ENCODE peak calls at places on chromosome 13, in four cellular contexts. R is endothelial cell of umbilical vein, Q is K562, P is keratinocyte. Z is an unnamed sample.

GRCh38 chr13:57784633-57785032 is 153.1 kb downstream of the PCDH17 start:
- DNase-seq in R (no peak), Q (no peak), P (no peak), Z (no peak)

GRCh38 chr13:97307882-97308624 is 85.9 kb downstream of the MBNL2 start:
- DNase-seq in R (peak; percentile 87), Q (no peak), P (no peak), Z (peak; percentile 68)

GRCh38 chr13:65555973-65556372 is 1674.2 kb downstream of the PCDH9 start:
- DNase-seq in R (no peak), Q (no peak), P (no peak), Z (no peak)

GRCh38 chr13:73938375-73939070 is 195.7 kb downstream of the KLF12 start:
- DNase-seq in R (peak; percentile 77), Q (no peak), P (peak; percentile 35), Z (peak; percentile 94)

GRCh38 chr13:111423168-111423785 is 102.8 kb downstream of the TEX29 start:
- DNase-seq in R (no peak), Q (no peak), P (peak; percentile 28), Z (no peak)

GRCh38 chr13:30798776-30799625 is 63.7 kb downstream of the ALOX5AP start:
- DNase-seq in R (peak; percentile 64), Q (no peak), P (no peak), Z (peak; percentile 59)

GRCh38 chr13:73924607-73925006 is 209.6 kb downstream of the KLF12 start:
- DNase-seq in R (no peak), Q (no peak), P (no peak), Z (no peak)

GRCh38 chr13:28337196-28338045 is 157.5 kb downstream of the FLT1 start:
- DNase-seq in R (peak; percentile 97), Q (no peak), P (no peak), Z (peak; percentile 89)

GRCh38 chr13:84645196-84646071 is 763.2 kb upstream of the SLITRK1 start:
- DNase-seq in R (no peak), Q (no peak), P (no peak), Z (peak; percentile 71)

GRCh38 chr13:27383104-27383921 is 41.1 kb upstream of the GTF3A start:
- DNase-seq in R (no peak), Q (no peak), P (no peak), Z (no peak)

GRCh38 chr13:100210966-100211710 is 122.2 kb downstream of the PCCA start:
- DNase-seq in R (peak; percentile 18), Q (no peak), P (no peak), Z (peak; percentile 23)

GRCh38 chr13:21435710-21436151 is 23.4 kb downstream of the ZDHHC20 start:
- DNase-seq in R (peak; percentile 85), Q (peak; percentile 51), P (no peak), Z (peak; percentile 89)

GRCh38 chr13:43411741-43412140 is 375.0 kb downstream of the ENOX1 start:
- DNase-seq in R (no peak), Q (no peak), P (no peak), Z (peak; percentile 23)

GRCh38 chr13:52096748-52097147 is 32.1 kb downstream of the NEK5 start:
- DNase-seq in R (no peak), Q (no peak), P (no peak), Z (no peak)

GRCh38 chr13:45297456-45298205 is 43.4 kb downstream of the TPT1 start:
- DNase-seq in R (no peak), Q (no peak), P (no peak), Z (no peak)

GRCh38 chr13:106492576-106493323 is 42.7 kb downstream of the EFNB2 start:
- DNase-seq in R (no peak), Q (no peak), P (no peak), Z (no peak)
- H3K9me1 ChIP-seq in R (no peaks in the 10 kb centered on the region), Q (no peaks in the 10 kb centered on the region), P (no peaks in the 10 kb centered on the region), Z (no peaks in the 10 kb centered on the region)

GRCh38 chr13:77118134-77118533 is 91.2 kb upstream of the FBXL3 start:
- DNase-seq in R (no peak), Q (no peak), P (no peak), Z (no peak)
- H3K9me1 ChIP-seq in R (no peaks in the 10 kb centered on the region), Q (no peaks in the 10 kb centered on the region), P (no peaks in the 10 kb centered on the region), Z (no peaks in the 10 kb centered on the region)

DNA sequence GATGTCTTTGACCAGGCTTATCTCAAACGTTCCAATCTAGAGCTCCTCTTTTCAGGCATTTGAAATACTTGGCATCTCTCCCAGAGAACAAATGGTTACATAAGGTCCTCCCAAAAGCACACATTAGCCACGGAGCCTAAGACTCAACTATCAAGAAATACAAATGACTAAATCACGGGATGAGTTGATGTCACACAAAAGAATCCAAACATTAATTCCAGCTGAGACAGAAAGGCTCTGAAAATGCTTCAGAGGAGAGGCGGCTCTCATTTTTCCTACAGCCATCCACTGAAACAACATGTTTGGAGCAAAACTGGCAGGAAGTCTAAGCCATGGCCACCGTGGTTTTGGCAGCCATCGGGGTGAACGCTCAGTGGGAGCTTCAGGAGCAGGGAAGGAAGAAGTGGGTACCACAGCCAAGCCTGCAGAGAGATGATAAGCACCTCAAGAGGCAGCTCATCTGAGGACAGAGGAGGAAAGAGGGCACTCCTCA is 122.5 kb downstream of the STK24 start:
- DNase-seq in R (peak; percentile 44), Q (no peak), P (no peak), Z (peak; percentile 94)
- H3K9me1 ChIP-seq in R (no peaks in the 10 kb centered on the region), Q (no peaks in the 10 kb centered on the region), P (no peaks in the 10 kb centered on the region), Z (peaks cover 20% of the 10 kb centered on the region)

GRCh38 chr13:32859893-32860292 is 156.3 kb upstream of the KL start:
- DNase-seq in R (no peak), Q (no peak), P (no peak), Z (no peak)
- H3K9me1 ChIP-seq in R (no peaks in the 10 kb centered on the region), Q (no peaks in the 10 kb centered on the region), P (no peaks in the 10 kb centered on the region), Z (no peaks in the 10 kb centered on the region)

Z was measured in IMR-90.